ENCODE peak calls at places on chromosomes 13 and 19, in seven cellular contexts. T is MM.1S, R is coronary artery, I is OCI-LY7, Q is AG10803, L is RWPE2, S is osteoblast. G is an unnamed sample.

GRCh38 chr13:37984357-37984756 is 114.8 kb upstream of the TRPC4 start:
- DNase-seq in T (no peak), R (no peak), I (no peak), Q (no peak), L (no peak), S (no peak), G (no peak)

GRCh38 chr13:33544308-33544707 is 258.8 kb upstream of the STARD13 start:
- DNase-seq in T (no peak), R (no peak), I (no peak), Q (no peak), L (no peak), S (no peak), G (no peak)

GRCh38 chr19:19619121-19619848 is 798 bp upstream of the PBX4 start:
- DNase-seq in T (no peak), R (no peak), I (no peak), Q (no peak), L (no peak), S (peak), G (no peak)

GRCh38 chr19:15337202-15337601 is 4.9 kb upstream of the BRD4 start:
- DNase-seq in T (no peak), R (no peak), I (no peak), Q (peak), L (no peak), S (peak), G (peak)

GRCh38 chr13:78468546-78469060 is 134.7 kb downstream of the POU4F1 start:
- DNase-seq in T (no peak), R (no peak), I (no peak), Q (no peak), L (no peak), S (no peak), G (no peak)

GRCh38 chr19:30593358-30593757 is 221.2 kb downstream of the ZNF536 start:
- DNase-seq in T (no peak), R (no peak), I (no peak), Q (peak), L (no peak), S (no peak), G (no peak)

GRCh38 chr13:100210966-100211710 is 122.2 kb downstream of the PCCA start:
- DNase-seq in T (no peak), R (no peak), I (no peak), Q (peak), L (no peak), S (no peak), G (peak)

GRCh38 chr19:17754634-17755532 is 3.6 kb downstream of the FCHO1 start:
- DNase-seq in T (no peak), R (no peak), I (peak), Q (no peak), L (no peak), S (no peak), G (no peak)

GRCh38 chr19:3006075-3006767 is 22.9 kb downstream of the TLE2 start:
- DNase-seq in T (no peak), R (no peak), I (peak), Q (no peak), L (no peak), S (peak), G (no peak)

GRCh38 chr19:45016388-45017314 is 15.4 kb downstream of the RELB start:
- DNase-seq in T (peak), R (no peak), I (peak), Q (peak), L (no peak), S (peak), G (peak)

GRCh38 chr13:50127017-50127725 is 111.9 kb downstream of the KCNRG start:
- DNase-seq in T (no peak), R (peak), I (no peak), Q (peak), L (no peak), S (peak), G (peak)

GRCh38 chr13:24032252-24032651 is 128.3 kb upstream of the SPATA13 start:
- DNase-seq in T (no peak), R (no peak), I (no peak), Q (peak), L (no peak), S (peak), G (peak)

GRCh38 chr13:109767023-109767422 is 19.4 kb downstream of the IRS2 start:
- DNase-seq in T (no peak), R (no peak), I (no peak), Q (no peak), L (no peak), S (no peak), G (no peak)

GRCh38 chr13:21008026-21008425 is 53.4 kb downstream of the LATS2 start:
- DNase-seq in T (no peak), R (peak), I (no peak), Q (no peak), L (no peak), S (no peak), G (no peak)

GRCh38 chr13:83845121-83845520 is 37.2 kb downstream of the SLITRK1 start:
- DNase-seq in T (no peak), R (no peak), I (no peak), Q (peak), L (no peak), S (no peak), G (no peak)

GRCh38 chr19:49210901-49211451 is 53.4 kb downstream of the TRPM4 start:
- DNase-seq in T (no peak), R (no peak), I (no peak), Q (no peak), L (no peak), S (no peak), G (no peak)

GRCh38 chr13:109010912-109011311 is 381.5 kb downstream of the MYO16 start:
- DNase-seq in T (no peak), R (no peak), I (no peak), Q (no peak), L (no peak), S (no peak), G (no peak)

GRCh38 chr19:24049537-24049936 is 37.5 kb upstream of the ZNF254 start:
- DNase-seq in T (no peak), R (no peak), I (no peak), Q (no peak), L (no peak), S (no peak), G (no peak)

GRCh38 chr19:489418-490196 is 6.7 kb upstream of the MADCAM1 start:
- DNase-seq in T (no peak), R (no peak), I (peak), Q (peak), L (no peak), S (peak), G (peak)

GRCh38 chr19:28426110-28426901 is 786.6 kb downstream of the UQCRFS1 start:
- DNase-seq in T (no peak), R (no peak), I (no peak), Q (no peak), L (no peak), S (no peak), G (no peak)

GRCh38 chr19:17339088-17339741 is 1.9 kb downstream of the GTPBP3 start:
- DNase-seq in T (no peak), R (no peak), I (peak), Q (no peak), L (peak), S (peak), G (no peak)

GRCh38 chr19:56162258-56162657 is 13.6 kb upstream of the GALP start:
- DNase-seq in T (no peak), R (no peak), I (no peak), Q (no peak), L (no peak), S (peak), G (peak)

GRCh38 chr13:86486582-86486981 is 687.4 kb upstream of the SLITRK6 start:
- DNase-seq in T (no peak), R (no peak), I (no peak), Q (no peak), L (no peak), S (no peak), G (no peak)

GRCh38 chr19:1854542-1855039 is 6.3 kb upstream of the REXO1 start:
- DNase-seq in T (no peak), R (no peak), I (no peak), Q (peak), L (no peak), S (no peak), G (no peak)
- H3K4me3 ChIP-seq in T (no peak), R (no peak), I (peak), Q (peak), L (peak), S (no peak), G (no peak)

DNA sequence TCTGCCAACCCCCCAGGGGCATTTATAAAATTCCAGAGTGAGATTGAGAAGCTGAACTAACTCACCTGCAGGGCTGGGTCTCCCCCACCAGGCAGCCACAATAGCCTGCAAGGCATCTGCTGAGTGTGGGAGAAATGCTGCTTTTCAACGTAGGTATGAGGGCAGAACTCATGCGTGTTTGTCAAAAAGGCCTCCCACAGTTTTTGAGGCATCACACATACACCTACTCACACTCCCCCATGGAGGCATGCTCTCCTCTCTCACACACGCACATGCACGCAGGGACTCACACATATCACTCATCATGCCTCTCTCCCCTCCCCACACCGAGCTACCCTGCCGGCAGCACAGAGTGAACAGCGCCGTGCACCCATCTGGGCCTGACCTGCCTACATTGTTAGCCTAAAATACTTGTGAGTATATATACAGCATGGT is 390.5 kb downstream of the FGF9 start:
- DNase-seq in T (no peak), R (no peak), I (no peak), Q (no peak), L (no peak), S (no peak), G (no peak)
- TF ChIP-seq CTCF in T (no peak), R (no peak), I (no peak), Q (no peak), L (no peak), S (no peak), G (no peak)

GRCh38 chr19:13838071-13838942 is 38.6 kb upstream of the NANOS3 start:
- DNase-seq in T (no peak), R (no peak), I (no peak), Q (no peak), L (no peak), S (peak), G (peak)
- H3K4me3 ChIP-seq in T (peak), R (peak), I (peak), Q (peak), L (peak), S (peak), G (peak)

GRCh38 chr13:51831519-51831918 is 13.5 kb downstream of the TMEM272 start:
- DNase-seq in T (no peak), R (no peak), I (no peak), Q (no peak), L (no peak), S (no peak), G (no peak)

GRCh38 chr13:51829236-51829899 is 15.6 kb downstream of the TMEM272 start:
- DNase-seq in T (no peak), R (no peak), I (peak), Q (no peak), L (no peak), S (no peak), G (no peak)

GRCh38 chr13:51833980-51834379 is 11.0 kb downstream of the TMEM272 start:
- DNase-seq in T (no peak), R (no peak), I (no peak), Q (no peak), L (no peak), S (no peak), G (no peak)

GRCh38 chr13:51834581-51835158 is 10.3 kb downstream of the TMEM272 start:
- DNase-seq in T (no peak), R (no peak), I (no peak), Q (no peak), L (no peak), S (no peak), G (no peak)

DNA sequence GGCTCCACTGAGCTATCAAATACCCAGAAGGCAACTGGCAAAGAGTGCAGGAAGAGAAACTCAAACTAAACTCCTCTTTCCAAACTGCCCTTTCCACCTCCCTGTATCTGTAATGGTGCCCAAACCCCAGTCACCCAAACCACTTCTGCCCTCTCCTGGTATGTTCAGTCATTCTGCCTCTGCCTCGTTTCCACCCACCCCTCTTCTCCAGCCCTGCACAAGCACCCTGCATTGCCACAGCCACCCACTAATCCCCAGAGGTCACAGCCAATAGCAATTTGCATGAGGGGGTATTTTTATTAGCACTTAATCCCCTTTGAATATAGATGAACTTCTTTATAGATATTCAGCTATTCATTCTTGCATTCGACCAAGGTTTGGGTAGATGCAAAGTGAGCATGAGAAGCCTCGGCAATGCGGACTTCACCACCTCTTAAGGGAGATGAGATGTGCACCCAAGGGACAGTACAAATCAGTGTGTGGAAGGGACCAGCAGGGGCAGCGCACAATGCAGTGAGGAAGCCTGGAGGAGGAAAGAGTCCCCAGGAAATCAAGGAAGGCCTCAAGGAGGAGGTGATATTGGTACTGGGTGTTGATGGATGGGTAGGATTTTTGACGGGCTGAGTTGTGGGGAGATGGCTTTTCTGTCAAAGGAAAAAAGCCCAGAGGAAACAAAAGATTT is 12.4 kb downstream of the TMEM272 start:
- DNase-seq in T (no peak), R (no peak), I (peak), Q (peak), L (no peak), S (peak), G (peak)
- TF ChIP-seq CTCF in T (peak), R (no peak), I (peak), Q (peak), L (peak), S (peak), G (peak)

GRCh38 chr13:30872195-30872594 is 33.9 kb upstream of the MEDAG start:
- DNase-seq in T (no peak), R (no peak), I (no peak), Q (no peak), L (no peak), S (no peak), G (no peak)
- H3K4me3 ChIP-seq in T (no peak), R (no peak), I (no peak), Q (no peak), L (no peak), S (no peak), G (no peak)

GRCh38 chr19:1860821-1861598 is 2.4 kb downstream of the KLF16 start:
- DNase-seq in T (no peak), R (no peak), I (no peak), Q (no peak), L (no peak), S (no peak), G (no peak)

GRCh38 chr19:1860133-1860775 is 3.1 kb downstream of the KLF16 start:
- DNase-seq in T (no peak), R (no peak), I (peak), Q (peak), L (no peak), S (peak), G (peak)

GRCh38 chr19:1857648-1858326 is 5.6 kb downstream of the KLF16 start:
- DNase-seq in T (no peak), R (no peak), I (no peak), Q (no peak), L (no peak), S (no peak), G (no peak)

GRCh38 chr19:1858412-1859081 is 4.8 kb downstream of the KLF16 start:
- DNase-seq in T (no peak), R (no peak), I (no peak), Q (no peak), L (no peak), S (no peak), G (no peak)

GRCh38 chr19:1859319-1859718 is 4.1 kb downstream of the KLF16 start:
- DNase-seq in T (no peak), R (no peak), I (no peak), Q (no peak), L (no peak), S (no peak), G (no peak)
- TF ChIP-seq CTCF in T (no peak), R (no peak), I (no peak), Q (no peak), L (no peak), S (no peak), G (no peak)

DNA sequence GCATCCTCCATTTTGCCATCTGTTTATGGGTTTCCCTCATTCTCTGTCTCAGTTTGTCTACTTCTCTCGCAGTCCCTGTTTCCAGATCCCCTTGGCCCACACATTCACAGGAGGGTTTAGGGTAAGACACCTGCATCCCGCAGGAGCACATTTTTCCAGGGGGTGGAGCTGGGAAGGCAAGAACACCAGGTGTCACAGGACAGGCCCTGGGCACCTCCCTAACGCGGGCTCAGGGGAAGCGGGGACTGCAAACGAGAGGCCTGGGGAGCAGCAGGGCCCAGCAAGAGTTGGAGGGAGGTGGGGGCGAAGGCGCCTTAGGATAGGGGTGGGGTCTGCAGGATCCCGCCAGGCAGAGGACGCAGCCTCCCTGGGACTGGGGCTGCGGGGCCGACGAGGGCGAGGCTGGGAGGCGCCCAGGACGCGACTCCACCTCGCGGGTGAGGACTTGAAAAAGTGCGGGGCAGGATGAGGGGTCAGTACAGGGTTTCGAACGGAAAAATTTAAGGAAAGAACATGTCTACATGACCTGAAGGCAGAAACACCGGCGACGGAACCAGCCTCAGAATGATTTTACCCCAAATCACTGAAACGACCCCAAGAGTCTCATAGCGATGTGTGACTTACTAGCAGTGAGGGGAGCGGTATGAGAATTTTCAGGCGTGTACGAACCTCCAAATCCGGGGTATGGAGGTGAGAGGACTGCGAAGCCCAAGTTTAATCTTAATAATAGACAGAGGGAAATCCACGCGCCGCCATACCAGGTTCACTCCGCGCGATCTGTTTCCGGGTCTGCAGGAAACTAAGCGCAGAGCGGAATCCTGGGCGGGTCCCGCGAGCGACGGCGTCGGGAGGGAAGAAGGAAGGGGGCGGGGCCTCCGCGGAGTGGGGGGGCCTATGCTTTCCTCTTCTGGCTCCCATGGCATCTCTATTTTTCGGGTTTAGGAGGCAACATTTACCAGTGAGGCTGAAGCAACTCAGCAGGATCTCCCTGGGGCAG is 7.1 kb upstream of the ERVV-2 start:
- DNase-seq in T (no peak), R (no peak), I (no peak), Q (peak), L (no peak), S (peak), G (peak)
- H3K4me3 ChIP-seq in T (no peak), R (peak), I (no peak), Q (peak), L (peak), S (peak), G (peak)

DNA sequence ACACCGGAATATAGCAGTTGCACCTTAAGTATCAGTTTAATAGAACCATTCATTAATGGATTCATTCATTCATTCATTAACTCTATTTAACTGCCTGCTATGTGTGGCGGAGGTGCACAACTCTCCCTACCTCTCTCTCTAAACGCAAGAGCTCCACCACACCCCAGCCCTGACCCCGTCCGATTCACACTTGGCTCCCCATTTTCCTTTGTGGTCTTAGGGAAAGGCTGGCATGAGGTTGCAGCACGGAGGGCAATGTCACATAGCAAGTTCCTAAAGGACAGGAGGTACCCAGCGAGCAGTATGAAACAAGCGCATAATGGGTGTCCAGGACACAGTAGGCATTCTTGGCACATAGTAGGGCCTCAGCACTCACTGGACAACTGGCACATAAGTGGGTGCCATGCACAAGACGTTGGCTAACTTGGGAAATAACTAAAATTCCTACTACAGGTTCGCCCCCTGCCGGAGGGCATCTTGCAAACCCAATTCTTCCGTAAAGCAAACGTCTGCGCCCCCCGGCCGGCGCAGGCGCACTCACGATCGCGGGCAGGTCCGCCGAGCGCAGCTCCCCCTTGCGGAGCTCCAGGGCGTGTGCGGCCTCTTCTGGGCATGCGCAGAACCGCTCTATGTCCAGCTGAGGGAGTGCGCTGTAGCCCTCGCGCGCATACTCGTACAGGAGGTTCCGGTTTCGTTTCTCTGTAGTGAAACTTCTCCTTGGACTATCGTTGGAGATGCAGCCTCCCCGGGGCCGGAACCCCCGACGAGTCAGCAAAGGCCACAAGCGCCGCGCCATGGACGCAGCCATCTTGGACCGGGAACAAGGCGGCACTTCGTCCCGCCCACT is at the start of gene SARS2:
- DNase-seq in T (peak), R (peak), I (peak), Q (peak), L (no peak), S (peak), G (peak)
- TF ChIP-seq CTCF in T (peak), R (peak), I (peak), Q (peak), L (peak), S (peak), G (peak)